ENCODE peak calls at places on chromosome 7, in ten cellular contexts. One of them, this sample, is unnamed.

GRCh38 chr7:53900856-53901528 is 641.2 kb upstream of the VSTM2A start:
- DNase-seq in T1000: no peak
- DNase-seq in activated CD4-positive, CD25-positive, alpha-beta regulatory T cell treated with anti-CD3 and anti-CD28 coated beads, Interleukin-2, amount 50 U/mL, for 72 hours: no peak
- DNase-seq in tibial artery: no peak
- DNase-seq in naive thymus-derived CD8-positive, alpha-beta T cell: no peak
- DNase-seq in nucleus accumbens: no peak
- DNase-seq in NCI-H2107: no peak
- DNase-seq in lower lobe of right lung: no peak
- DNase-seq in mesenchymal stem cell: no peak
- DNase-seq in NCI-H510A treated with DMSO at 0.1 percent for 48 hours: no peak
- DNase-seq in this sample: no peak

GRCh38 chr7:30278386-30278785 is 6.0 kb upstream of the ZNRF2 start:
- DNase-seq in T1000: no peak
- DNase-seq in activated CD4-positive, CD25-positive, alpha-beta regulatory T cell treated with anti-CD3 and anti-CD28 coated beads, Interleukin-2, amount 50 U/mL, for 72 hours: no peak
- DNase-seq in tibial artery: no peak
- DNase-seq in naive thymus-derived CD8-positive, alpha-beta T cell: no peak
- DNase-seq in nucleus accumbens: no peak
- DNase-seq in NCI-H2107: peak; percentile 80
- DNase-seq in lower lobe of right lung: no peak
- DNase-seq in mesenchymal stem cell: no peak
- DNase-seq in NCI-H510A treated with DMSO at 0.1 percent for 48 hours: peak; percentile 63
- DNase-seq in this sample: peak; percentile 28

GRCh38 chr7:153518201-153518984 is 533.8 kb upstream of the DPP6 start:
- DNase-seq in T1000: no peak
- DNase-seq in activated CD4-positive, CD25-positive, alpha-beta regulatory T cell treated with anti-CD3 and anti-CD28 coated beads, Interleukin-2, amount 50 U/mL, for 72 hours: no peak
- DNase-seq in tibial artery: no peak
- DNase-seq in naive thymus-derived CD8-positive, alpha-beta T cell: no peak
- DNase-seq in nucleus accumbens: no peak
- DNase-seq in NCI-H2107: no peak
- DNase-seq in lower lobe of right lung: no peak
- DNase-seq in mesenchymal stem cell: no peak
- DNase-seq in NCI-H510A treated with DMSO at 0.1 percent for 48 hours: no peak
- DNase-seq in this sample: no peak

GRCh38 chr7:45138433-45139267 is 18.9 kb upstream of the RAMP3 start:
- DNase-seq in T1000: no peak
- DNase-seq in activated CD4-positive, CD25-positive, alpha-beta regulatory T cell treated with anti-CD3 and anti-CD28 coated beads, Interleukin-2, amount 50 U/mL, for 72 hours: no peak
- DNase-seq in tibial artery: no peak
- DNase-seq in naive thymus-derived CD8-positive, alpha-beta T cell: no peak
- DNase-seq in nucleus accumbens: no peak
- DNase-seq in NCI-H2107: no peak
- DNase-seq in lower lobe of right lung: no peak
- DNase-seq in mesenchymal stem cell: no peak
- DNase-seq in NCI-H510A treated with DMSO at 0.1 percent for 48 hours: no peak
- DNase-seq in this sample: no peak

GRCh38 chr7:100034871-100035510 is 14.6 kb upstream of the ZSCAN21 start:
- DNase-seq in T1000: no peak
- DNase-seq in activated CD4-positive, CD25-positive, alpha-beta regulatory T cell treated with anti-CD3 and anti-CD28 coated beads, Interleukin-2, amount 50 U/mL, for 72 hours: no peak
- DNase-seq in tibial artery: no peak
- DNase-seq in naive thymus-derived CD8-positive, alpha-beta T cell: no peak
- DNase-seq in nucleus accumbens: no peak
- DNase-seq in NCI-H2107: no peak
- DNase-seq in lower lobe of right lung: no peak
- DNase-seq in mesenchymal stem cell: peak; percentile 84
- DNase-seq in NCI-H510A treated with DMSO at 0.1 percent for 48 hours: no peak
- DNase-seq in this sample: no peak

GRCh38 chr7:1579481-1580421 is 9.9 kb upstream of the PSMG3 start:
- DNase-seq in T1000: peak; percentile 41
- DNase-seq in activated CD4-positive, CD25-positive, alpha-beta regulatory T cell treated with anti-CD3 and anti-CD28 coated beads, Interleukin-2, amount 50 U/mL, for 72 hours: peak; percentile 79
- DNase-seq in tibial artery: peak; percentile 80
- DNase-seq in naive thymus-derived CD8-positive, alpha-beta T cell: peak; percentile 50
- DNase-seq in nucleus accumbens: peak; percentile 57
- DNase-seq in NCI-H2107: peak; percentile 63
- DNase-seq in lower lobe of right lung: peak; percentile 82
- DNase-seq in mesenchymal stem cell: peak; percentile 63
- DNase-seq in NCI-H510A treated with DMSO at 0.1 percent for 48 hours: peak; percentile 89
- DNase-seq in this sample: peak; percentile 73

GRCh38 chr7:34060548-34060947 is 155.2 kb downstream of the BMPER start:
- DNase-seq in T1000: no peak
- DNase-seq in activated CD4-positive, CD25-positive, alpha-beta regulatory T cell treated with anti-CD3 and anti-CD28 coated beads, Interleukin-2, amount 50 U/mL, for 72 hours: no peak
- DNase-seq in tibial artery: no peak
- DNase-seq in naive thymus-derived CD8-positive, alpha-beta T cell: no peak
- DNase-seq in nucleus accumbens: no peak
- DNase-seq in NCI-H2107: no peak
- DNase-seq in lower lobe of right lung: no peak
- DNase-seq in mesenchymal stem cell: peak; percentile 87
- DNase-seq in NCI-H510A treated with DMSO at 0.1 percent for 48 hours: no peak
- DNase-seq in this sample: peak; percentile 12

GRCh38 chr7:100220833-100221718 is 1.3 kb downstream of the PVRIG start:
- DNase-seq in T1000: no peak
- DNase-seq in activated CD4-positive, CD25-positive, alpha-beta regulatory T cell treated with anti-CD3 and anti-CD28 coated beads, Interleukin-2, amount 50 U/mL, for 72 hours: peak; percentile 64
- DNase-seq in tibial artery: no peak
- DNase-seq in naive thymus-derived CD8-positive, alpha-beta T cell: peak; percentile 89
- DNase-seq in nucleus accumbens: no peak
- DNase-seq in NCI-H2107: no peak
- DNase-seq in lower lobe of right lung: no peak
- DNase-seq in mesenchymal stem cell: no peak
- DNase-seq in NCI-H510A treated with DMSO at 0.1 percent for 48 hours: no peak
- DNase-seq in this sample: no peak

GRCh38 chr7:112510032-112510742 is 29.4 kb downstream of the LSMEM1 start:
- DNase-seq in T1000: no peak
- DNase-seq in activated CD4-positive, CD25-positive, alpha-beta regulatory T cell treated with anti-CD3 and anti-CD28 coated beads, Interleukin-2, amount 50 U/mL, for 72 hours: no peak
- DNase-seq in tibial artery: no peak
- DNase-seq in naive thymus-derived CD8-positive, alpha-beta T cell: no peak
- DNase-seq in nucleus accumbens: peak; percentile 36
- DNase-seq in NCI-H2107: no peak
- DNase-seq in lower lobe of right lung: no peak
- DNase-seq in mesenchymal stem cell: peak; percentile 36
- DNase-seq in NCI-H510A treated with DMSO at 0.1 percent for 48 hours: no peak
- DNase-seq in this sample: no peak

GRCh38 chr7:92781117-92781720 is 55.2 kb downstream of the CDK6 start:
- DNase-seq in T1000: no peak
- DNase-seq in activated CD4-positive, CD25-positive, alpha-beta regulatory T cell treated with anti-CD3 and anti-CD28 coated beads, Interleukin-2, amount 50 U/mL, for 72 hours: no peak
- DNase-seq in tibial artery: no peak
- DNase-seq in naive thymus-derived CD8-positive, alpha-beta T cell: no peak
- DNase-seq in nucleus accumbens: peak; percentile 58
- DNase-seq in NCI-H2107: no peak
- DNase-seq in lower lobe of right lung: no peak
- DNase-seq in mesenchymal stem cell: no peak
- DNase-seq in NCI-H510A treated with DMSO at 0.1 percent for 48 hours: no peak
- DNase-seq in this sample: peak; percentile 79

GRCh38 chr7:81783818-81784217 is 14.0 kb upstream of the HGF start:
- DNase-seq in T1000: no peak
- DNase-seq in activated CD4-positive, CD25-positive, alpha-beta regulatory T cell treated with anti-CD3 and anti-CD28 coated beads, Interleukin-2, amount 50 U/mL, for 72 hours: no peak
- DNase-seq in tibial artery: no peak
- DNase-seq in naive thymus-derived CD8-positive, alpha-beta T cell: no peak
- DNase-seq in nucleus accumbens: no peak
- DNase-seq in NCI-H2107: no peak
- DNase-seq in lower lobe of right lung: no peak
- DNase-seq in mesenchymal stem cell: no peak
- DNase-seq in NCI-H510A treated with DMSO at 0.1 percent for 48 hours: no peak
- DNase-seq in this sample: no peak

GRCh38 chr7:20444041-20444440 is 113.3 kb downstream of the ITGB8 start:
- DNase-seq in T1000: no peak
- DNase-seq in activated CD4-positive, CD25-positive, alpha-beta regulatory T cell treated with anti-CD3 and anti-CD28 coated beads, Interleukin-2, amount 50 U/mL, for 72 hours: no peak
- DNase-seq in tibial artery: no peak
- DNase-seq in naive thymus-derived CD8-positive, alpha-beta T cell: no peak
- DNase-seq in nucleus accumbens: no peak
- DNase-seq in NCI-H2107: no peak
- DNase-seq in lower lobe of right lung: no peak
- DNase-seq in mesenchymal stem cell: no peak
- DNase-seq in NCI-H510A treated with DMSO at 0.1 percent for 48 hours: no peak
- DNase-seq in this sample: no peak

GRCh38 chr7:147478751-147479150 is 1111.8 kb upstream of the C7orf33 start:
- DNase-seq in T1000: no peak
- DNase-seq in activated CD4-positive, CD25-positive, alpha-beta regulatory T cell treated with anti-CD3 and anti-CD28 coated beads, Interleukin-2, amount 50 U/mL, for 72 hours: no peak
- DNase-seq in tibial artery: no peak
- DNase-seq in naive thymus-derived CD8-positive, alpha-beta T cell: no peak
- DNase-seq in nucleus accumbens: no peak
- DNase-seq in NCI-H2107: no peak
- DNase-seq in lower lobe of right lung: no peak
- DNase-seq in mesenchymal stem cell: peak; percentile 12
- DNase-seq in NCI-H510A treated with DMSO at 0.1 percent for 48 hours: no peak
- DNase-seq in this sample: no peak

GRCh38 chr7:143487566-143487965 is 9.9 kb downstream of the TAS2R41 start:
- DNase-seq in T1000: no peak
- DNase-seq in activated CD4-positive, CD25-positive, alpha-beta regulatory T cell treated with anti-CD3 and anti-CD28 coated beads, Interleukin-2, amount 50 U/mL, for 72 hours: no peak
- DNase-seq in tibial artery: peak; percentile 82
- DNase-seq in naive thymus-derived CD8-positive, alpha-beta T cell: no peak
- DNase-seq in nucleus accumbens: no peak
- DNase-seq in NCI-H2107: no peak
- DNase-seq in lower lobe of right lung: peak; percentile 55
- DNase-seq in mesenchymal stem cell: peak; percentile 66
- DNase-seq in NCI-H510A treated with DMSO at 0.1 percent for 48 hours: no peak
- DNase-seq in this sample: no peak

GRCh38 chr7:115910541-115911164 is 119.9 kb downstream of the TFEC start:
- DNase-seq in T1000: no peak
- DNase-seq in activated CD4-positive, CD25-positive, alpha-beta regulatory T cell treated with anti-CD3 and anti-CD28 coated beads, Interleukin-2, amount 50 U/mL, for 72 hours: no peak
- DNase-seq in tibial artery: no peak
- DNase-seq in naive thymus-derived CD8-positive, alpha-beta T cell: no peak
- DNase-seq in nucleus accumbens: no peak
- DNase-seq in NCI-H2107: no peak
- DNase-seq in lower lobe of right lung: no peak
- DNase-seq in mesenchymal stem cell: peak; percentile 45
- DNase-seq in NCI-H510A treated with DMSO at 0.1 percent for 48 hours: peak; percentile 62
- DNase-seq in this sample: peak; percentile 80

GRCh38 chr7:36677769-36678435 is 46.4 kb downstream of the AOAH start:
- DNase-seq in T1000: no peak
- DNase-seq in activated CD4-positive, CD25-positive, alpha-beta regulatory T cell treated with anti-CD3 and anti-CD28 coated beads, Interleukin-2, amount 50 U/mL, for 72 hours: peak; percentile 38
- DNase-seq in tibial artery: no peak
- DNase-seq in naive thymus-derived CD8-positive, alpha-beta T cell: no peak
- DNase-seq in nucleus accumbens: no peak
- DNase-seq in NCI-H2107: no peak
- DNase-seq in lower lobe of right lung: no peak
- DNase-seq in mesenchymal stem cell: no peak
- DNase-seq in NCI-H510A treated with DMSO at 0.1 percent for 48 hours: no peak
- DNase-seq in this sample: no peak

GRCh38 chr7:128755816-128756476 is 16.8 kb downstream of the CALU start:
- DNase-seq in T1000: no peak
- DNase-seq in activated CD4-positive, CD25-positive, alpha-beta regulatory T cell treated with anti-CD3 and anti-CD28 coated beads, Interleukin-2, amount 50 U/mL, for 72 hours: no peak
- DNase-seq in tibial artery: peak; percentile 73
- DNase-seq in naive thymus-derived CD8-positive, alpha-beta T cell: no peak
- DNase-seq in nucleus accumbens: no peak
- DNase-seq in NCI-H2107: no peak
- DNase-seq in lower lobe of right lung: no peak
- DNase-seq in mesenchymal stem cell: peak; percentile 84
- DNase-seq in NCI-H510A treated with DMSO at 0.1 percent for 48 hours: no peak
- DNase-seq in this sample: no peak

GRCh38 chr7:122677149-122677548 is 21.8 kb downstream of the RNF133 start:
- DNase-seq in T1000: no peak
- DNase-seq in activated CD4-positive, CD25-positive, alpha-beta regulatory T cell treated with anti-CD3 and anti-CD28 coated beads, Interleukin-2, amount 50 U/mL, for 72 hours: no peak
- DNase-seq in tibial artery: no peak
- DNase-seq in naive thymus-derived CD8-positive, alpha-beta T cell: no peak
- DNase-seq in nucleus accumbens: no peak
- DNase-seq in NCI-H2107: no peak
- DNase-seq in lower lobe of right lung: no peak
- DNase-seq in mesenchymal stem cell: no peak
- DNase-seq in NCI-H510A treated with DMSO at 0.1 percent for 48 hours: no peak
- DNase-seq in this sample: no peak

GRCh38 chr7:151310578-151310977 is 31.0 kb upstream of the NUB1 start:
- DNase-seq in T1000: no peak
- DNase-seq in activated CD4-positive, CD25-positive, alpha-beta regulatory T cell treated with anti-CD3 and anti-CD28 coated beads, Interleukin-2, amount 50 U/mL, for 72 hours: no peak
- DNase-seq in tibial artery: no peak
- DNase-seq in naive thymus-derived CD8-positive, alpha-beta T cell: no peak
- DNase-seq in nucleus accumbens: no peak
- DNase-seq in NCI-H2107: no peak
- DNase-seq in lower lobe of right lung: no peak
- DNase-seq in mesenchymal stem cell: no peak
- DNase-seq in NCI-H510A treated with DMSO at 0.1 percent for 48 hours: peak; percentile 9
- DNase-seq in this sample: peak; percentile 67

GRCh38 chr7:31648288-31648687 is 38.7 kb upstream of the PPP1R17 start:
- DNase-seq in T1000: no peak
- DNase-seq in activated CD4-positive, CD25-positive, alpha-beta regulatory T cell treated with anti-CD3 and anti-CD28 coated beads, Interleukin-2, amount 50 U/mL, for 72 hours: no peak
- DNase-seq in tibial artery: no peak
- DNase-seq in naive thymus-derived CD8-positive, alpha-beta T cell: no peak
- DNase-seq in nucleus accumbens: no peak
- DNase-seq in NCI-H2107: no peak
- DNase-seq in lower lobe of right lung: no peak
- DNase-seq in mesenchymal stem cell: peak; percentile 2
- DNase-seq in NCI-H510A treated with DMSO at 0.1 percent for 48 hours: peak; percentile 4
- DNase-seq in this sample: peak; percentile 65

GRCh38 chr7:885893-886625 is 9.7 kb downstream of the GET4 start:
- DNase-seq in T1000: no peak
- DNase-seq in activated CD4-positive, CD25-positive, alpha-beta regulatory T cell treated with anti-CD3 and anti-CD28 coated beads, Interleukin-2, amount 50 U/mL, for 72 hours: no peak
- DNase-seq in tibial artery: no peak
- DNase-seq in naive thymus-derived CD8-positive, alpha-beta T cell: no peak
- DNase-seq in nucleus accumbens: no peak
- DNase-seq in NCI-H2107: no peak
- DNase-seq in lower lobe of right lung: peak; percentile 37
- DNase-seq in mesenchymal stem cell: no peak
- DNase-seq in NCI-H510A treated with DMSO at 0.1 percent for 48 hours: no peak
- DNase-seq in this sample: no peak

GRCh38 chr7:116028808-116029207 is 1.8 kb downstream of the TFEC start:
- DNase-seq in T1000: no peak
- DNase-seq in activated CD4-positive, CD25-positive, alpha-beta regulatory T cell treated with anti-CD3 and anti-CD28 coated beads, Interleukin-2, amount 50 U/mL, for 72 hours: no peak
- DNase-seq in tibial artery: no peak
- DNase-seq in naive thymus-derived CD8-positive, alpha-beta T cell: no peak
- DNase-seq in nucleus accumbens: no peak
- DNase-seq in NCI-H2107: no peak
- DNase-seq in lower lobe of right lung: no peak
- DNase-seq in mesenchymal stem cell: no peak
- DNase-seq in NCI-H510A treated with DMSO at 0.1 percent for 48 hours: no peak
- DNase-seq in this sample: no peak

GRCh38 chr7:20351901-20352300 is 21.2 kb downstream of the ITGB8 start:
- DNase-seq in T1000: no peak
- DNase-seq in activated CD4-positive, CD25-positive, alpha-beta regulatory T cell treated with anti-CD3 and anti-CD28 coated beads, Interleukin-2, amount 50 U/mL, for 72 hours: no peak
- DNase-seq in tibial artery: no peak
- DNase-seq in naive thymus-derived CD8-positive, alpha-beta T cell: no peak
- DNase-seq in nucleus accumbens: no peak
- DNase-seq in NCI-H2107: no peak
- DNase-seq in lower lobe of right lung: no peak
- DNase-seq in mesenchymal stem cell: no peak
- DNase-seq in NCI-H510A treated with DMSO at 0.1 percent for 48 hours: no peak
- DNase-seq in this sample: no peak

GRCh38 chr7:44158873-44159631 is 17.9 kb upstream of the MYL7 start:
- DNase-seq in T1000: no peak
- DNase-seq in activated CD4-positive, CD25-positive, alpha-beta regulatory T cell treated with anti-CD3 and anti-CD28 coated beads, Interleukin-2, amount 50 U/mL, for 72 hours: no peak
- DNase-seq in tibial artery: peak; percentile 25
- DNase-seq in naive thymus-derived CD8-positive, alpha-beta T cell: no peak
- DNase-seq in nucleus accumbens: no peak
- DNase-seq in NCI-H2107: no peak
- DNase-seq in lower lobe of right lung: no peak
- DNase-seq in mesenchymal stem cell: no peak
- DNase-seq in NCI-H510A treated with DMSO at 0.1 percent for 48 hours: no peak
- DNase-seq in this sample: no peak

GRCh38 chr7:150857276-150858055 is 5.1 kb downstream of the AOC1 start:
- DNase-seq in T1000: no peak
- DNase-seq in activated CD4-positive, CD25-positive, alpha-beta regulatory T cell treated with anti-CD3 and anti-CD28 coated beads, Interleukin-2, amount 50 U/mL, for 72 hours: no peak
- DNase-seq in tibial artery: no peak
- DNase-seq in naive thymus-derived CD8-positive, alpha-beta T cell: no peak
- DNase-seq in nucleus accumbens: no peak
- DNase-seq in NCI-H2107: no peak
- DNase-seq in lower lobe of right lung: no peak
- DNase-seq in mesenchymal stem cell: no peak
- DNase-seq in NCI-H510A treated with DMSO at 0.1 percent for 48 hours: no peak
- DNase-seq in this sample: no peak

GRCh38 chr7:101953248-101953819 is 135.9 kb downstream of the CUX1 start:
- DNase-seq in T1000: no peak
- DNase-seq in activated CD4-positive, CD25-positive, alpha-beta regulatory T cell treated with anti-CD3 and anti-CD28 coated beads, Interleukin-2, amount 50 U/mL, for 72 hours: no peak
- DNase-seq in tibial artery: no peak
- DNase-seq in naive thymus-derived CD8-positive, alpha-beta T cell: no peak
- DNase-seq in nucleus accumbens: no peak
- DNase-seq in NCI-H2107: no peak
- DNase-seq in lower lobe of right lung: no peak
- DNase-seq in mesenchymal stem cell: peak; percentile 98
- DNase-seq in NCI-H510A treated with DMSO at 0.1 percent for 48 hours: no peak
- DNase-seq in this sample: no peak

GRCh38 chr7:71679480-71679879 is 547.5 kb downstream of the GALNT17 start:
- DNase-seq in T1000: no peak
- DNase-seq in activated CD4-positive, CD25-positive, alpha-beta regulatory T cell treated with anti-CD3 and anti-CD28 coated beads, Interleukin-2, amount 50 U/mL, for 72 hours: no peak
- DNase-seq in tibial artery: no peak
- DNase-seq in naive thymus-derived CD8-positive, alpha-beta T cell: no peak
- DNase-seq in nucleus accumbens: no peak
- DNase-seq in NCI-H2107: no peak
- DNase-seq in lower lobe of right lung: no peak
- DNase-seq in mesenchymal stem cell: no peak
- DNase-seq in NCI-H510A treated with DMSO at 0.1 percent for 48 hours: no peak
- DNase-seq in this sample: no peak

GRCh38 chr7:36430171-36430570 is 40.5 kb downstream of the ANLN start:
- DNase-seq in T1000: no peak
- DNase-seq in activated CD4-positive, CD25-positive, alpha-beta regulatory T cell treated with anti-CD3 and anti-CD28 coated beads, Interleukin-2, amount 50 U/mL, for 72 hours: no peak
- DNase-seq in tibial artery: no peak
- DNase-seq in naive thymus-derived CD8-positive, alpha-beta T cell: no peak
- DNase-seq in nucleus accumbens: no peak
- DNase-seq in NCI-H2107: no peak
- DNase-seq in lower lobe of right lung: no peak
- DNase-seq in mesenchymal stem cell: no peak
- DNase-seq in NCI-H510A treated with DMSO at 0.1 percent for 48 hours: no peak
- DNase-seq in this sample: no peak